ENCODE peak calls at places on chromosome 11, in nine cellular contexts. One of them, this sample, is unnamed.

GRCh38 chr11:27795955-27796861 is 96.0 kb upstream of the BDNF start:
- DNase-seq in A549: no peak
- DNase-seq in breast epithelium: no peak
- DNase-seq in PC-3: no peak
- DNase-seq in GM12878: no peak
- DNase-seq in neural crest cell: no peak
- DNase-seq in heart right ventricle: no peak
- DNase-seq in upper lobe of right lung: no peak
- DNase-seq in brain microvascular endothelial cell: no peak
- DNase-seq in this sample: no peak

GRCh38 chr11:95084509-95084908 is 5.1 kb upstream of the ENDOD1 start:
- DNase-seq in A549: no peak
- DNase-seq in breast epithelium: no peak
- DNase-seq in PC-3: peak
- DNase-seq in GM12878: no peak
- DNase-seq in neural crest cell: no peak
- DNase-seq in heart right ventricle: no peak
- DNase-seq in upper lobe of right lung: no peak
- DNase-seq in brain microvascular endothelial cell: no peak
- DNase-seq in this sample: no peak

GRCh38 chr11:133928628-133929059 is 28.1 kb downstream of the IGSF9B start:
- DNase-seq in A549: no peak
- DNase-seq in breast epithelium: peak
- DNase-seq in PC-3: peak
- DNase-seq in GM12878: no peak
- DNase-seq in neural crest cell: no peak
- DNase-seq in heart right ventricle: no peak
- DNase-seq in upper lobe of right lung: no peak
- DNase-seq in brain microvascular endothelial cell: no peak
- DNase-seq in this sample: no peak

GRCh38 chr11:134333312-134333711 is 1.5 kb downstream of the GLB1L2 start:
- DNase-seq in A549: no peak
- DNase-seq in breast epithelium: no peak
- DNase-seq in PC-3: no peak
- DNase-seq in GM12878: no peak
- DNase-seq in neural crest cell: no peak
- DNase-seq in heart right ventricle: no peak
- DNase-seq in upper lobe of right lung: no peak
- DNase-seq in brain microvascular endothelial cell: no peak
- DNase-seq in this sample: no peak

GRCh38 chr11:45142241-45142885 is 4.1 kb upstream of the PRDM11 start:
- DNase-seq in A549: no peak
- DNase-seq in breast epithelium: no peak
- DNase-seq in PC-3: no peak
- DNase-seq in GM12878: no peak
- DNase-seq in neural crest cell: no peak
- DNase-seq in heart right ventricle: no peak
- DNase-seq in upper lobe of right lung: peak
- DNase-seq in brain microvascular endothelial cell: no peak
- DNase-seq in this sample: no peak

GRCh38 chr11:95891423-95892177 is 32.3 kb downstream of the MTMR2 start:
- DNase-seq in A549: no peak
- DNase-seq in breast epithelium: no peak
- DNase-seq in PC-3: no peak
- DNase-seq in GM12878: no peak
- DNase-seq in neural crest cell: no peak
- DNase-seq in heart right ventricle: no peak
- DNase-seq in upper lobe of right lung: no peak
- DNase-seq in brain microvascular endothelial cell: peak
- DNase-seq in this sample: no peak

GRCh38 chr11:60978546-60979380 is 7.3 kb downstream of the CD6 start:
- DNase-seq in A549: no peak
- DNase-seq in breast epithelium: no peak
- DNase-seq in PC-3: no peak
- DNase-seq in GM12878: peak
- DNase-seq in neural crest cell: no peak
- DNase-seq in heart right ventricle: no peak
- DNase-seq in upper lobe of right lung: no peak
- DNase-seq in brain microvascular endothelial cell: no peak
- DNase-seq in this sample: no peak

GRCh38 chr11:65586676-65587075 is 8.9 kb downstream of the KCNK7 start:
- DNase-seq in A549: no peak
- DNase-seq in breast epithelium: no peak
- DNase-seq in PC-3: no peak
- DNase-seq in GM12878: no peak
- DNase-seq in neural crest cell: no peak
- DNase-seq in heart right ventricle: no peak
- DNase-seq in upper lobe of right lung: no peak
- DNase-seq in brain microvascular endothelial cell: no peak
- DNase-seq in this sample: no peak

GRCh38 chr11:73312806-73313403 is 4.8 kb downstream of the ARHGEF17 start:
- DNase-seq in A549: no peak
- DNase-seq in breast epithelium: no peak
- DNase-seq in PC-3: no peak
- DNase-seq in GM12878: no peak
- DNase-seq in neural crest cell: no peak
- DNase-seq in heart right ventricle: no peak
- DNase-seq in upper lobe of right lung: no peak
- DNase-seq in brain microvascular endothelial cell: peak
- DNase-seq in this sample: no peak

GRCh38 chr11:72985645-72986044 is 156.5 kb downstream of the FCHSD2 start:
- DNase-seq in A549: no peak
- DNase-seq in breast epithelium: no peak
- DNase-seq in PC-3: no peak
- DNase-seq in GM12878: no peak
- DNase-seq in neural crest cell: no peak
- DNase-seq in heart right ventricle: no peak
- DNase-seq in upper lobe of right lung: no peak
- DNase-seq in brain microvascular endothelial cell: no peak
- DNase-seq in this sample: no peak

GRCh38 chr11:129720994-129721393 is 94.7 kb upstream of the TMEM45B start:
- DNase-seq in A549: no peak
- DNase-seq in breast epithelium: peak
- DNase-seq in PC-3: no peak
- DNase-seq in GM12878: no peak
- DNase-seq in neural crest cell: no peak
- DNase-seq in heart right ventricle: no peak
- DNase-seq in upper lobe of right lung: no peak
- DNase-seq in brain microvascular endothelial cell: no peak
- DNase-seq in this sample: no peak

GRCh38 chr11:74681686-74682651 is 49.3 kb downstream of the CHRDL2 start:
- DNase-seq in A549: no peak
- DNase-seq in breast epithelium: peak
- DNase-seq in PC-3: peak
- DNase-seq in GM12878: no peak
- DNase-seq in neural crest cell: no peak
- DNase-seq in heart right ventricle: peak
- DNase-seq in upper lobe of right lung: peak
- DNase-seq in brain microvascular endothelial cell: no peak
- DNase-seq in this sample: no peak

GRCh38 chr11:57597461-57597892 is at the start of gene SERPING1:
- DNase-seq in A549: no peak
- DNase-seq in breast epithelium: peak
- DNase-seq in PC-3: no peak
- DNase-seq in GM12878: no peak
- DNase-seq in neural crest cell: peak
- DNase-seq in heart right ventricle: peak
- DNase-seq in upper lobe of right lung: peak
- DNase-seq in brain microvascular endothelial cell: no peak
- DNase-seq in this sample: no peak
- TF ChIP-seq CTCF in A549: no peak
- TF ChIP-seq CTCF in breast epithelium: no peak
- TF ChIP-seq CTCF in PC-3: no peak
- TF ChIP-seq CTCF in GM12878: no peak
- TF ChIP-seq CTCF in neural crest cell: no peak
- TF ChIP-seq CTCF in heart right ventricle: no peak
- TF ChIP-seq CTCF in upper lobe of right lung: no peak
- TF ChIP-seq CTCF in brain microvascular endothelial cell: no peak
- TF ChIP-seq CTCF in this sample: no peak

DNA sequence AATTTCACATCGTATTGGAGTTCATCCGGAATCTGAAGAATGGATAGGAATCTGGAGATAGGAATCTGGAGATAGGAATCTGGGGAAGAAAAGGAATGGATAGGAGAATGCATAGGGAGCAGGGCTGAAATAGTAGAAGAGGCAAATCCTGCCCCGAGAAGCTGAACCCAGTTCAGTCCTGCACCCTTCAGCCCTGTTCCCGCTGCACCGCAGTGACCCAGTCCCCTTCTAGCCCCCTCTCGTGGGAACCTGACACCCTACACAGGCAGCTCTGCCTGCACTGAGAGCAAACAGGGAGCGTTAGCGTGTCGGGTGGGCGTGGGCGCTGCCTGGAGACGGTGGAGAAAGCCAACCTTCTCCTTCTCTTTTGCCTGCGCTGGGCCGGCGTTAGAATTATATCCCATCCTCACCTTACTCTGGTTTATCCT is 1.1 kb upstream of the CCKBR start:
- DNase-seq in A549: no peak
- DNase-seq in breast epithelium: no peak
- DNase-seq in PC-3: no peak
- DNase-seq in GM12878: no peak
- DNase-seq in neural crest cell: no peak
- DNase-seq in heart right ventricle: no peak
- DNase-seq in upper lobe of right lung: no peak
- DNase-seq in brain microvascular endothelial cell: no peak
- DNase-seq in this sample: no peak
- TF ChIP-seq CTCF in A549: no peak
- TF ChIP-seq CTCF in breast epithelium: no peak
- TF ChIP-seq CTCF in PC-3: no peak
- TF ChIP-seq CTCF in GM12878: no peak
- TF ChIP-seq CTCF in neural crest cell: no peak
- TF ChIP-seq CTCF in heart right ventricle: no peak
- TF ChIP-seq CTCF in upper lobe of right lung: no peak
- TF ChIP-seq CTCF in brain microvascular endothelial cell: no peak
- TF ChIP-seq CTCF in this sample: no peak

GRCh38 chr11:131218542-131218941 is 151.9 kb upstream of the NTM start:
- DNase-seq in A549: no peak
- DNase-seq in breast epithelium: no peak
- DNase-seq in PC-3: no peak
- DNase-seq in GM12878: no peak
- DNase-seq in neural crest cell: no peak
- DNase-seq in heart right ventricle: no peak
- DNase-seq in upper lobe of right lung: no peak
- DNase-seq in brain microvascular endothelial cell: no peak
- DNase-seq in this sample: no peak

GRCh38 chr11:131223198-131223975 is 147.0 kb upstream of the NTM start:
- DNase-seq in A549: no peak
- DNase-seq in breast epithelium: no peak
- DNase-seq in PC-3: no peak
- DNase-seq in GM12878: peak
- DNase-seq in neural crest cell: no peak
- DNase-seq in heart right ventricle: no peak
- DNase-seq in upper lobe of right lung: no peak
- DNase-seq in brain microvascular endothelial cell: no peak
- DNase-seq in this sample: no peak

DNA sequence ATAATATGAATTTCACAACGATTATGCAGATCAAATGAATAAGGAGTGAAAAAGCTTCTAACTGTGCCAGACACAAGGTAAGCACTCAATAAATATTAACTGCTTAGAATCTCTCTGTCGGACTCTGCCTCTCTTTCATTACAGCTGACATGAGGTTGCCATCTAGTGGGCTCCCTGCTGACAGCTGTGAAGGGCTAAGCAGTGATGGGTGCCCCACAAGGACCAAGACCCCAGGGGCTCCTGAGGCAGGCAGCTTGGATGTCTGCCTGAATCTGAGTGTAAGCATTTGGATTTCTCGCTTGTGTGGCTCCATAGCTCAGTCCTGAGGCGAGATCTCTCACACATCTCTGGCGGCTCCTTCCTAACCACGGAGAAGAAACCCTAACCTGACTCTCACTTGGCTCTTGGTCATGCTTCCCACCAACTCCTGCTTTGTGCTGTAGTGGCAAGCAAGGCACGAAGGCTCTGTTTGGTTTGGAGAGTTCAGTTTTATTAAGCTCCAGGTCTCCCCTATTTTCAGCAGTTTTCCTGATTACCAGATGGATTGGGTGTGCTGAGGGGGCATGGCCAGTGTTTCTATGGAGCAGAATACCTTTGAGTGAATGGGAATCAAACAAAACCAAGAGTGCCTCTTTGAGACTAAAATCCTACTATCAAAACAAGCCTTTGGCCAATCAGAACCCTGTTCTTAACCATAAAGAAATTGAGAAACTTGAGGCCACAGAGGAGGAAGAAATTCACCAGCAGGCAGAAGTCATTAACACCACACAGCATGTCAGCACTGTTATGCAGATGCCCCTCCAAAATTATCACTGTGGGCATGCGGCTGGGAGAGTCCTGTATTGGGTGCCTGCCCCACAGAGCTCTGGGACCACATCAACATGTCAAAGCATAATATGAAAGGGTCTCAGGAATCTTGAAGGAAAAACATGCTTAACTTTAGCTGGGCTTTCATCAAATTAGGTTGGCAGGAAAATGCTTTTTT is 152.8 kb upstream of the NTM start:
- DNase-seq in A549: peak
- DNase-seq in breast epithelium: no peak
- DNase-seq in PC-3: peak
- DNase-seq in GM12878: no peak
- DNase-seq in neural crest cell: no peak
- DNase-seq in heart right ventricle: no peak
- DNase-seq in upper lobe of right lung: no peak
- DNase-seq in brain microvascular endothelial cell: no peak
- DNase-seq in this sample: no peak
- TF ChIP-seq CTCF in A549: peak
- TF ChIP-seq CTCF in breast epithelium: no peak
- TF ChIP-seq CTCF in PC-3: peak
- TF ChIP-seq CTCF in GM12878: peak
- TF ChIP-seq CTCF in neural crest cell: peak
- TF ChIP-seq CTCF in heart right ventricle: peak
- TF ChIP-seq CTCF in upper lobe of right lung: peak
- TF ChIP-seq CTCF in brain microvascular endothelial cell: peak
- TF ChIP-seq CTCF in this sample: peak

GRCh38 chr11:126533560-126533959 is 178.1 kb downstream of the ST3GAL4 start:
- DNase-seq in A549: no peak
- DNase-seq in breast epithelium: no peak
- DNase-seq in PC-3: no peak
- DNase-seq in GM12878: no peak
- DNase-seq in neural crest cell: no peak
- DNase-seq in heart right ventricle: no peak
- DNase-seq in upper lobe of right lung: no peak
- DNase-seq in brain microvascular endothelial cell: no peak
- DNase-seq in this sample: no peak
- TF ChIP-seq CTCF in A549: no peak
- TF ChIP-seq CTCF in breast epithelium: no peak
- TF ChIP-seq CTCF in PC-3: no peak
- TF ChIP-seq CTCF in GM12878: no peak
- TF ChIP-seq CTCF in neural crest cell: no peak
- TF ChIP-seq CTCF in heart right ventricle: no peak
- TF ChIP-seq CTCF in upper lobe of right lung: no peak
- TF ChIP-seq CTCF in brain microvascular endothelial cell: no peak
- TF ChIP-seq CTCF in this sample: no peak

This sample was measured in GM12864.